ENCODE peak calls at places on chromosomes 13 and 19, in seven cellular contexts. One of them, this sample, is unnamed.

GRCh38 chr19:42023121-42023942 is 29.3 kb upstream of the ATP1A3 start:
- DNase-seq in NCI-H748 treated with DMSO at 0.1 percent for 48 hours: no peak
- DNase-seq in GOT3: no peak
- DNase-seq in cardiac fibroblast: peak; percentile 38
- DNase-seq in psoas muscle: no peak
- DNase-seq in CD4-positive, alpha-beta T cell: no peak
- DNase-seq in CD4-positive, CD25-positive, alpha-beta regulatory T cell: no peak
- DNase-seq in this sample: no peak

GRCh38 chr19:51660975-51661600 is 14.5 kb upstream of the SIGLEC14 start:
- DNase-seq in NCI-H748 treated with DMSO at 0.1 percent for 48 hours: peak; percentile 20
- DNase-seq in GOT3: peak; percentile 18
- DNase-seq in cardiac fibroblast: peak; percentile 84
- DNase-seq in psoas muscle: peak; percentile 59
- DNase-seq in CD4-positive, alpha-beta T cell: peak; percentile 20
- DNase-seq in CD4-positive, CD25-positive, alpha-beta regulatory T cell: peak; percentile 4
- DNase-seq in this sample: peak; percentile 72

GRCh38 chr19:2731181-2732117 is 8.4 kb downstream of the SLC39A3 start:
- DNase-seq in NCI-H748 treated with DMSO at 0.1 percent for 48 hours: no peak
- DNase-seq in GOT3: no peak
- DNase-seq in cardiac fibroblast: no peak
- DNase-seq in psoas muscle: no peak
- DNase-seq in CD4-positive, alpha-beta T cell: no peak
- DNase-seq in CD4-positive, CD25-positive, alpha-beta regulatory T cell: no peak
- DNase-seq in this sample: no peak

GRCh38 chr19:52428937-52429336 is at the start of gene ZNF534:
- DNase-seq in NCI-H748 treated with DMSO at 0.1 percent for 48 hours: no peak
- DNase-seq in GOT3: no peak
- DNase-seq in cardiac fibroblast: no peak
- DNase-seq in psoas muscle: no peak
- DNase-seq in CD4-positive, alpha-beta T cell: no peak
- DNase-seq in CD4-positive, CD25-positive, alpha-beta regulatory T cell: no peak
- DNase-seq in this sample: peak; percentile 3

GRCh38 chr19:16912780-16913179 is 24.0 kb downstream of the F2RL3 start:
- DNase-seq in NCI-H748 treated with DMSO at 0.1 percent for 48 hours: no peak
- DNase-seq in GOT3: no peak
- DNase-seq in cardiac fibroblast: no peak
- DNase-seq in psoas muscle: no peak
- DNase-seq in CD4-positive, alpha-beta T cell: no peak
- DNase-seq in CD4-positive, CD25-positive, alpha-beta regulatory T cell: no peak
- DNase-seq in this sample: no peak

GRCh38 chr19:51501594-51502263 is at the start of gene SIGLEC12:
- DNase-seq in NCI-H748 treated with DMSO at 0.1 percent for 48 hours: no peak
- DNase-seq in GOT3: no peak
- DNase-seq in cardiac fibroblast: no peak
- DNase-seq in psoas muscle: peak; percentile 21
- DNase-seq in CD4-positive, alpha-beta T cell: no peak
- DNase-seq in CD4-positive, CD25-positive, alpha-beta regulatory T cell: no peak
- DNase-seq in this sample: no peak

GRCh38 chr13:47237571-47237970 is 340.7 kb upstream of the HTR2A start:
- DNase-seq in NCI-H748 treated with DMSO at 0.1 percent for 48 hours: no peak
- DNase-seq in GOT3: no peak
- DNase-seq in cardiac fibroblast: no peak
- DNase-seq in psoas muscle: no peak
- DNase-seq in CD4-positive, alpha-beta T cell: no peak
- DNase-seq in CD4-positive, CD25-positive, alpha-beta regulatory T cell: no peak
- DNase-seq in this sample: no peak

GRCh38 chr13:70568571-70568970 is 460.3 kb upstream of the KLHL1 start:
- DNase-seq in NCI-H748 treated with DMSO at 0.1 percent for 48 hours: peak; percentile 34
- DNase-seq in GOT3: no peak
- DNase-seq in cardiac fibroblast: peak; percentile 69
- DNase-seq in psoas muscle: no peak
- DNase-seq in CD4-positive, alpha-beta T cell: no peak
- DNase-seq in CD4-positive, CD25-positive, alpha-beta regulatory T cell: no peak
- DNase-seq in this sample: no peak

GRCh38 chr19:38944981-38945506 is 14.3 kb downstream of the MRPS12 start:
- DNase-seq in NCI-H748 treated with DMSO at 0.1 percent for 48 hours: peak; percentile 32
- DNase-seq in GOT3: no peak
- DNase-seq in cardiac fibroblast: no peak
- DNase-seq in psoas muscle: no peak
- DNase-seq in CD4-positive, alpha-beta T cell: no peak
- DNase-seq in CD4-positive, CD25-positive, alpha-beta regulatory T cell: no peak
- DNase-seq in this sample: no peak

GRCh38 chr19:47305309-47305751 is 4.3 kb upstream of the C5AR1 start:
- DNase-seq in NCI-H748 treated with DMSO at 0.1 percent for 48 hours: peak; percentile 51
- DNase-seq in GOT3: peak; percentile 25
- DNase-seq in cardiac fibroblast: peak; percentile 96
- DNase-seq in psoas muscle: peak; percentile 78
- DNase-seq in CD4-positive, alpha-beta T cell: peak; percentile 44
- DNase-seq in CD4-positive, CD25-positive, alpha-beta regulatory T cell: peak; percentile 45
- DNase-seq in this sample: peak; percentile 63

GRCh38 chr13:113495494-113496251 is 5.2 kb upstream of the DCUN1D2 start:
- DNase-seq in NCI-H748 treated with DMSO at 0.1 percent for 48 hours: no peak
- DNase-seq in GOT3: no peak
- DNase-seq in cardiac fibroblast: peak; percentile 25
- DNase-seq in psoas muscle: no peak
- DNase-seq in CD4-positive, alpha-beta T cell: no peak
- DNase-seq in CD4-positive, CD25-positive, alpha-beta regulatory T cell: no peak
- DNase-seq in this sample: no peak